ENCODE peak calls at places on chromosomes 1 and 21, in five cellular contexts. One of them, this sample, is unnamed.

GRCh38 chr1:3789421-3790300 is 6.6 kb downstream of the LRRC47 start:
- DNase-seq in NCI-H2081: no peak
- DNase-seq in activated T-cell treated with anti-CD3 and anti-CD28 coated beads, Interleukin-2, amount 50 U/mL, for 1 hour: no peak
- DNase-seq in activated CD8-positive, alpha-beta memory T cell treated with anti-CD3 and anti-CD28 coated beads, Interleukin-2, amount 50 U/mL, for 4 hours: no peak
- DNase-seq in neuronal stem cell: no peak
- DNase-seq in this sample: no peak

GRCh38 chr1:93448292-93448982 is 519 bp downstream of the FNBP1L start:
- DNase-seq in NCI-H2081: peak
- DNase-seq in activated T-cell treated with anti-CD3 and anti-CD28 coated beads, Interleukin-2, amount 50 U/mL, for 1 hour: peak
- DNase-seq in activated CD8-positive, alpha-beta memory T cell treated with anti-CD3 and anti-CD28 coated beads, Interleukin-2, amount 50 U/mL, for 4 hours: no peak
- DNase-seq in neuronal stem cell: peak
- DNase-seq in this sample: peak

GRCh38 chr1:93963585-93963984 is 54.4 kb upstream of the GCLM start:
- DNase-seq in NCI-H2081: no peak
- DNase-seq in activated T-cell treated with anti-CD3 and anti-CD28 coated beads, Interleukin-2, amount 50 U/mL, for 1 hour: no peak
- DNase-seq in activated CD8-positive, alpha-beta memory T cell treated with anti-CD3 and anti-CD28 coated beads, Interleukin-2, amount 50 U/mL, for 4 hours: no peak
- DNase-seq in neuronal stem cell: no peak
- DNase-seq in this sample: no peak

GRCh38 chr1:1291611-1292441 is 11.6 kb downstream of the SCNN1D start:
- DNase-seq in NCI-H2081: peak
- DNase-seq in activated T-cell treated with anti-CD3 and anti-CD28 coated beads, Interleukin-2, amount 50 U/mL, for 1 hour: peak
- DNase-seq in activated CD8-positive, alpha-beta memory T cell treated with anti-CD3 and anti-CD28 coated beads, Interleukin-2, amount 50 U/mL, for 4 hours: peak
- DNase-seq in neuronal stem cell: no peak
- DNase-seq in this sample: peak

GRCh38 chr1:183514235-183514634 is 41.9 kb downstream of the SMG7 start:
- DNase-seq in NCI-H2081: no peak
- DNase-seq in activated T-cell treated with anti-CD3 and anti-CD28 coated beads, Interleukin-2, amount 50 U/mL, for 1 hour: no peak
- DNase-seq in activated CD8-positive, alpha-beta memory T cell treated with anti-CD3 and anti-CD28 coated beads, Interleukin-2, amount 50 U/mL, for 4 hours: no peak
- DNase-seq in neuronal stem cell: no peak
- DNase-seq in this sample: no peak

GRCh38 chr21:32094792-32095191 is 184.1 kb downstream of the MIS18A start:
- DNase-seq in NCI-H2081: no peak
- DNase-seq in activated T-cell treated with anti-CD3 and anti-CD28 coated beads, Interleukin-2, amount 50 U/mL, for 1 hour: no peak
- DNase-seq in activated CD8-positive, alpha-beta memory T cell treated with anti-CD3 and anti-CD28 coated beads, Interleukin-2, amount 50 U/mL, for 4 hours: no peak
- DNase-seq in neuronal stem cell: no peak
- DNase-seq in this sample: no peak

GRCh38 chr1:71086331-71086730 is 5.5 kb upstream of the ZRANB2 start:
- DNase-seq in NCI-H2081: no peak
- DNase-seq in activated T-cell treated with anti-CD3 and anti-CD28 coated beads, Interleukin-2, amount 50 U/mL, for 1 hour: no peak
- DNase-seq in activated CD8-positive, alpha-beta memory T cell treated with anti-CD3 and anti-CD28 coated beads, Interleukin-2, amount 50 U/mL, for 4 hours: no peak
- DNase-seq in neuronal stem cell: no peak
- DNase-seq in this sample: no peak

GRCh38 chr1:197268012-197268411 is at the start of gene CRB1:
- DNase-seq in NCI-H2081: peak
- DNase-seq in activated T-cell treated with anti-CD3 and anti-CD28 coated beads, Interleukin-2, amount 50 U/mL, for 1 hour: no peak
- DNase-seq in activated CD8-positive, alpha-beta memory T cell treated with anti-CD3 and anti-CD28 coated beads, Interleukin-2, amount 50 U/mL, for 4 hours: no peak
- DNase-seq in neuronal stem cell: peak
- DNase-seq in this sample: peak

GRCh38 chr21:45827881-45828579 is 153.5 kb upstream of the COL6A1 start:
- DNase-seq in NCI-H2081: no peak
- DNase-seq in activated T-cell treated with anti-CD3 and anti-CD28 coated beads, Interleukin-2, amount 50 U/mL, for 1 hour: no peak
- DNase-seq in activated CD8-positive, alpha-beta memory T cell treated with anti-CD3 and anti-CD28 coated beads, Interleukin-2, amount 50 U/mL, for 4 hours: no peak
- DNase-seq in neuronal stem cell: no peak
- DNase-seq in this sample: no peak

GRCh38 chr1:53781654-53782053 is 42.7 kb upstream of the GLIS1 start:
- DNase-seq in NCI-H2081: no peak
- DNase-seq in activated T-cell treated with anti-CD3 and anti-CD28 coated beads, Interleukin-2, amount 50 U/mL, for 1 hour: no peak
- DNase-seq in activated CD8-positive, alpha-beta memory T cell treated with anti-CD3 and anti-CD28 coated beads, Interleukin-2, amount 50 U/mL, for 4 hours: no peak
- DNase-seq in neuronal stem cell: no peak
- DNase-seq in this sample: no peak